ENCODE peak calls at places on chromosomes 7 and 10, in ten cellular contexts. X is aorta; B is CD8-positive, alpha-beta memory T cell; F is uterus; P is left lung; Q is spleen; R is CD4-positive, CD25-positive, alpha-beta regulatory T cell; E is esophagus squamous epithelium; I is foreskin keratinocyte; G is HCT116. M is an unnamed sample. For H3K4me1, the result is how much of the 10 kb centered on the place peaks cover.

GRCh38 chr7:1531263-1531978 is 919 bp downstream of the MAFK start:
- DNase-seq in I (no peak), F (peak), R (peak), G (no peak), E (no peak), Q (peak), X (peak), P (peak), B (peak), M (no peak)

GRCh38 chr10:78925800-78926319 is 142.9 kb upstream of the ZMIZ1 start:
- DNase-seq in E (no peak), X (no peak), I (peak), R (no peak), P (no peak), Q (no peak), B (no peak), F (no peak), G (no peak), M (no peak)

GRCh38 chr7:97006146-97006950 is 995 bp downstream of the DLX6 start:
- DNase-seq in X (no peak), G (no peak), P (no peak), B (no peak), E (no peak), R (no peak), Q (no peak), I (no peak), F (no peak), M (peak)

GRCh38 chr7:77359599-77359998 is 56.5 kb downstream of the GSAP start:
- DNase-seq in F (no peak), B (no peak), P (no peak), Q (no peak), E (no peak), R (no peak), G (no peak), I (no peak), X (no peak), M (no peak)

GRCh38 chr7:44071726-44072363 is 6.5 kb upstream of the PGAM2 start:
- DNase-seq in F (no peak), B (no peak), P (peak), R (no peak), G (no peak), I (no peak), X (peak), Q (no peak), E (no peak), M (no peak)

GRCh38 chr7:1309996-1310395 is 77.3 kb downstream of the UNCX start:
- DNase-seq in I (no peak), R (no peak), P (no peak), B (no peak), F (no peak), E (no peak), X (no peak), Q (no peak), G (no peak), M (no peak)

GRCh38 chr7:2499719-2500430 is 19.7 kb upstream of the LFNG start:
- DNase-seq in X (no peak), I (no peak), Q (no peak), R (no peak), G (no peak), E (no peak), P (no peak), B (no peak), F (no peak), M (no peak)

GRCh38 chr7:139757968-139758367 is 19.8 kb downstream of the HIPK2 start:
- DNase-seq in X (no peak), B (no peak), P (no peak), R (no peak), Q (no peak), E (no peak), G (no peak), F (no peak), I (no peak), M (no peak)

GRCh38 chr7:93161181-93161762 is 13.1 kb upstream of the SAMD9L start:
- DNase-seq in X (no peak), G (no peak), B (no peak), E (no peak), F (no peak), Q (no peak), R (no peak), I (no peak), P (no peak), M (no peak)

GRCh38 chr10:131160219-131160875 is 151.2 kb downstream of the TCERG1L start:
- DNase-seq in E (no peak), X (no peak), R (no peak), G (no peak), I (no peak), F (no peak), P (no peak), Q (peak), B (no peak), M (no peak)

GRCh38 chr10:20855398-20856038 is 41.6 kb downstream of the NEBL start:
- DNase-seq in X (no peak), E (no peak), B (no peak), R (no peak), P (no peak), G (no peak), F (no peak), Q (no peak), I (no peak), M (peak)

GRCh38 chr10:61758440-61758839 is 95.7 kb downstream of the CABCOCO1 start:
- DNase-seq in R (no peak), P (no peak), F (no peak), X (no peak), B (no peak), I (no peak), E (no peak), Q (no peak), G (no peak), M (no peak)

GRCh38 chr10:102673235-102673634 is 29.0 kb downstream of the TRIM8 start:
- DNase-seq in I (no peak), R (no peak), B (no peak), Q (no peak), E (no peak), X (peak), F (no peak), G (no peak), P (peak), M (no peak)

GRCh38 chr10:102669206-102670064 is 25.2 kb downstream of the TRIM8 start:
- DNase-seq in P (peak), F (no peak), R (no peak), I (no peak), E (no peak), Q (no peak), X (peak), B (no peak), G (peak), M (peak)

GRCh38 chr10:102670065-102670400 is 25.8 kb downstream of the TRIM8 start:
- DNase-seq in R (no peak), I (no peak), F (no peak), G (no peak), B (no peak), E (no peak), P (no peak), Q (no peak), X (no peak), M (no peak)

GRCh38 chr10:102672822-102673200 is 28.5 kb downstream of the TRIM8 start:
- DNase-seq in P (peak), F (no peak), B (no peak), G (no peak), E (no peak), Q (no peak), R (no peak), I (no peak), X (peak), M (no peak)

GRCh38 chr10:102670871-102671434 is 26.7 kb downstream of the TRIM8 start:
- DNase-seq in G (no peak), B (no peak), F (no peak), X (peak), E (no peak), Q (no peak), P (peak), R (no peak), I (no peak), M (no peak)
- H3K4me1 ChIP-seq in G (under half), B (under half), F (under half), X (under half), E (under half), Q (half or more), P (half or more), R (under half), I (under half), M (half or more)

GRCh38 chr7:36039243-36039642 is 113.8 kb upstream of the EEPD1 start:
- DNase-seq in F (no peak), G (no peak), X (no peak), R (no peak), B (no peak), Q (no peak), I (no peak), E (no peak), P (no peak), M (no peak)

GRCh38 chr7:36038063-36038721 is 114.9 kb upstream of the EEPD1 start:
- DNase-seq in Q (no peak), I (no peak), F (no peak), X (no peak), B (no peak), P (no peak), E (no peak), G (no peak), R (no peak), M (no peak)

GRCh38 chr7:36037121-36037662 is 115.9 kb upstream of the EEPD1 start:
- DNase-seq in I (peak), E (no peak), B (no peak), F (peak), P (peak), X (no peak), G (no peak), Q (no peak), R (no peak), M (no peak)

GRCh38 chr7:36034020-36034419 is 119.0 kb upstream of the EEPD1 start:
- DNase-seq in G (no peak), F (no peak), B (no peak), I (peak), E (no peak), P (no peak), X (no peak), R (no peak), Q (no peak), M (no peak)

GRCh38 chr7:36036590-36036989 is 116.5 kb upstream of the EEPD1 start:
- DNase-seq in G (no peak), B (no peak), F (no peak), E (no peak), X (no peak), R (no peak), I (no peak), Q (no peak), P (no peak), M (no peak)
- H3K27ac ChIP-seq in G (no peak), B (no peak), F (peak), E (peak), X (no peak), R (no peak), I (no peak), Q (peak), P (peak), M (no peak)

DNA sequence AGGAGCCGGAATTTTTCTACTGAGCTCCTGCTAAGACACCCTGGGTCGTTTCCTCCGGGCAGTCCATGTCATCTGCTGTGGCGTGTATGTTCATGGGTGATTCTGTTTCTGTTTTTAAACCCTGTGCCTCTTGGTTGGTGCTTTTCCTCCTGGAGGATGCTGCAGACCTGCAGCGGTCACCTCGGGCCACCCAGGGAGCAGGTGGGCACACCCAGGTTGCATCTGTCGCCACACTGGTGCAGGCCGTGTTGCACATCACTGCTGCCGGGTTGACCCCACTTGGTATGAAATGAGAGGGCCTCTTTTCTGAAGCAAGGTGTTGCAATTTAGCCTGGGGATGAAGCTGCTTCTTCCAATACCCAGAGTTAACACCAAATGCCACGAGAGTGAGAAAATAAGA is 127.2 kb downstream of the CUX1 start:
- DNase-seq in X (peak), I (no peak), G (no peak), E (no peak), Q (no peak), R (no peak), F (no peak), P (no peak), B (no peak), M (no peak)
- H3K4me1 ChIP-seq in X (under half), I (under half), G (half or more), E (under half), Q (under half), R (under half), F (under half), P (under half), B (under half), M (under half)

GRCh38 chr10:97490592-97490991 is 7.6 kb downstream of the MMS19 start:
- DNase-seq in E (no peak), F (no peak), I (no peak), G (no peak), Q (no peak), R (no peak), B (no peak), X (no peak), P (peak), M (no peak)
- H3K27ac ChIP-seq in E (no peak), F (no peak), I (no peak), G (no peak), Q (no peak), R (no peak), B (no peak), X (peak), P (peak), M (no peak)

GRCh38 chr10:119273413-119273812 is 66.0 kb downstream of the GRK5 start:
- DNase-seq in F (no peak), B (no peak), E (no peak), R (no peak), Q (peak), P (no peak), X (peak), G (no peak), I (no peak), M (no peak)
- H3K4me1 ChIP-seq in F (under half), B (half or more), E (under half), R (half or more), Q (half or more), P (half or more), X (under half), G (under half), I (under half), M (under half)

DNA sequence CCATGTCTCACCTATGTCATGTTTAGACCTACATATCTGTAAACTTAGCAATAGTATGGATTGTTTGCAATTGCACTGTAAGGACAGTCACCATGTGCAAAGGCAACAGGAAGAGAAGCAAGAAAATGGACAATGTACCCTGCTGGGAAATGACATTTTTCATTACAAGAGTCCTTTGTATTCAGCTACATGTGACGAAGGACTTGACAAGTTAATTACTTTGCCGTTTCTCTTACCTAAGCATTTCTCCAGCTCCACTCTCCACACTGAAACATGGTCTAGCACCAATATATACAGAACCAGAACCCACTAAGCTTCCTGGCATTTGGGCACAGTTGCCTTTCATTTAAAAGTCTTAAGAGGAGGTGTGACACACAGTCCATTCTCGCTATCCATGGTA is 76.6 kb upstream of the PFKP start:
- DNase-seq in F (no peak), B (no peak), R (no peak), X (no peak), P (no peak), G (no peak), I (no peak), Q (no peak), E (no peak), M (no peak)
- H3K27ac ChIP-seq in F (no peak), B (no peak), R (no peak), X (no peak), P (no peak), G (no peak), I (no peak), Q (no peak), E (no peak), M (no peak)

M was measured in SJCRH30.